ENCODE peak calls at places on chromosomes 7 and 10, in four cellular contexts. K, Y, X and O are unnamed samples.

GRCh38 chr10:124866812-124867211 is 65.2 kb downstream of the ABRAXAS2 start:
- DNase-seq in K (no peak), Y (no peak), X (no peak), O (no peak)

GRCh38 chr7:145928937-145929336 is 187.7 kb upstream of the CNTNAP2 start:
- DNase-seq in X (no peak), Y (no peak), K (no peak), O (no peak)

GRCh38 chr10:119614686-119615085 is 17.9 kb upstream of the TIAL1 start:
- DNase-seq in X (no peak), K (no peak), Y (no peak), O (no peak)

GRCh38 chr10:63105811-63106755 is 27.0 kb upstream of the NRBF2 start:
- DNase-seq in X (no peak), Y (no peak), K (no peak), O (no peak)

GRCh38 chr10:68251625-68252275 is 19.8 kb upstream of the ATOH7 start:
- DNase-seq in K (no peak), X (no peak), Y (no peak), O (no peak)

GRCh38 chr10:99711129-99711719 is 20.7 kb downstream of the COX15 start:
- DNase-seq in K (peak; percentile 35), Y (peak; percentile 57), X (no peak), O (no peak)

GRCh38 chr7:64890761-64891666 is 12.1 kb upstream of the ZNF273 start:
- DNase-seq in X (no peak), Y (no peak), K (no peak), O (no peak)

GRCh38 chr7:107354639-107355038 is 115.2 kb upstream of the GPR22 start:
- DNase-seq in X (no peak), K (no peak), Y (no peak), O (no peak)

GRCh38 chr10:47403401-47404318 is 19.6 kb upstream of the ZNF488 start:
- DNase-seq in X (no peak), K (no peak), Y (peak; percentile 43), O (no peak)

DNA sequence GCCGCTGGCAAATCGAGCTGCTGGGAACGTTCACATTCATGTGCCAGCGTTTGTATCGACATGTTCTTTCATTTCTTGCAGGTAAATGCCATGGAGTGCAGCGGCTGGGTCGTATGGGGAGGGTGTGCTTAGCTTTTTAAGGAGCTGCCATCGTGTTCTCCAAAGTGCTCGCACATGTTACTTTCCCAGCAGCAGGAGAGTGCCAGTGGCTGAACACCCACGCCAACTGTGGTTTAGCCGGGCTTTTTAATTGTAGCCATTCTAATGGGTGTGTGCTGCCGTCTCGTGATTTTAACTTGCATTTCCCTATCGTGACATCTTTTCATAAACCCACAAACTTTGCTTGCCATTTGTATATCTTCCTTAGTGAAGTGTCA is 11.6 kb upstream of the BNIP3 start:
- DNase-seq in X (peak; percentile 28), K (no peak), Y (no peak), O (no peak)
- TF ChIP-seq EP300 in X (no peak), K (no peak), Y (no peak), O (no peak)

GRCh38 chr7:106018566-106019338 is 55.7 kb downstream of the CDHR3 start:
- DNase-seq in K (no peak), X (no peak), Y (no peak), O (no peak)

GRCh38 chr7:106016331-106016730 is 53.3 kb downstream of the CDHR3 start:
- DNase-seq in X (no peak), K (no peak), Y (no peak), O (no peak)

GRCh38 chr7:106015586-106016218 is 52.6 kb downstream of the CDHR3 start:
- DNase-seq in K (no peak), Y (no peak), X (no peak), O (no peak)

GRCh38 chr7:106021211-106022067 is 58.4 kb downstream of the CDHR3 start:
- DNase-seq in X (no peak), Y (no peak), K (no peak), O (peak; percentile 25)

GRCh38 chr7:106017657-106018056 is 54.6 kb downstream of the CDHR3 start:
- DNase-seq in X (no peak), Y (no peak), K (no peak), O (no peak)
- TF ChIP-seq EP300 in X (no peak), Y (no peak), K (no peak), O (no peak)

GRCh38 chr10:98323221-98324164 is 55.5 kb upstream of the LOXL4 start:
- DNase-seq in X (peak; percentile 82), Y (peak; percentile 10), K (peak; percentile 29), O (peak; percentile 84)
- TF ChIP-seq EP300 in X (no peak), Y (no peak), K (no peak), O (no peak)

GRCh38 chr7:31545549-31545948 is 31.7 kb downstream of the ITPRID1 start:
- DNase-seq in X (no peak), Y (no peak), K (no peak), O (peak; percentile 33)

DNA sequence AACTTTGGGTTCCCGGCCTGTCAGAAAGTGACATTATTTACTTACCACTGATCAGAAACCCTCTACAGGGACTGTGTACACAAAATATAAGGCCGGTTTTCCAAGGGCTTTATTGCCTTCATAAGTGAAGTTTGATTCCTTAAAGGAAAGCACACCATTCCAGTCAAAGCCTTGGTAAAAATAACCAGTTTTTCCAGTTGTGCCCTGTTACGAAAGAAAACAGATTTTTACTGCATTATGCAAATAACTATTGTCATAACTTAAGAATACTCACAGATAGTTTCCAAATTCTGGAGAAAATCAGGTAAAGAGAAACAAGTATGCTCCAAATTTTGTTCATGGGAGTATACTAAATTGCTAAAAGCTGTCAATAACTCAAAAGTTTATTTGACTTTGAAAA is 26.9 kb downstream of the ITPRID1 start:
- DNase-seq in X (no peak), Y (no peak), K (no peak), O (no peak)
- TF ChIP-seq EP300 in X (no peak), Y (no peak), K (no peak), O (no peak)

DNA sequence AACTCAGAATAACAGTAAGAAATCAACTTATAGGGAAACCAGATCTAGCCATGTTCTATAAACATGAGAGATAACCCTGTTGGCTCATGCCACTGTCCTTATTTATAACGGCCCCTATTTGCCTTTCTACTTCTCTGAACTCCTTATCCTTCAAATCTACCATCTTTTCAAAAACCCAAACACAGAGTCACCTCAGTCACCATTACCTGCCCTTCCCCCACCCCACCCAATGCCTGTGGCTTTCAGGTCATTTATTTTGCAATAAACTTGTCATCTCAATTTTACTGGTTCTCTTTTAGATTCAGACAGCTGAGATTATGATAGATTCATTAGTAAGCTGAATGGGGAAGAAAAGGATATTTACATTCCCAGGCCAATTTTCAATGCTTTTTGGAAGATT is 53.6 kb downstream of the KMT2C start:
- DNase-seq in K (no peak), Y (no peak), X (no peak), O (no peak)
- TF ChIP-seq EP300 in K (no peak), Y (no peak), X (no peak), O (no peak)

DNA sequence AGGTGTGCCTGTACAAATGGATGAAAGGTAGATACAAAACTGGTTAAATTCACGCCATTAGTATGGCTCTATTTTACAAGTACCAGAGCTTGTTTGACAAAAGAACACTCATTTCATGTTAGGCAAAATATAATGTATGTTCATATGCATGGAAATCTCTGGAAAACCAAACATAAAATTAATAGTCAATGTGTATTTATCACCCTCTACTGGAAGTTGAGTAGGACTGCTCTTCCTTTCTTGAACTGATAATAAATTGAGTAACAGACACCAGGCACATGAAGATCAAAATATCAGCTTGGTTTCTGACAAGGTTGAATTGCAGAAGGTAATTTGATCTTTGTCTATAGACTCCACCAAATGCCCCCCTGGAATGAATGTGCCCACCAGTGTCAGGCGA is 19.8 kb upstream of the AKR1B1 start:
- DNase-seq in X (no peak), Y (no peak), K (no peak), O (no peak)
- TF ChIP-seq EP300 in X (no peak), Y (no peak), K (no peak), O (no peak)